ENCODE peak calls at places on chromosomes 2 and 18, in seven cellular contexts. L, X, O, N, B, H and T are unnamed samples.

GRCh38 chr18:62521588-62521987 is 1.2 kb upstream of the ZCCHC2 start:
- DNase-seq in L (no peak), X (no peak), O (no peak), N (no peak), B (no peak), H (no peak), T (peak)

GRCh38 chr18:3037423-3037915 is 24.5 kb upstream of the LPIN2 start:
- DNase-seq in L (no peak), X (no peak), O (peak), N (no peak), B (peak), H (no peak), T (peak)

GRCh38 chr2:26873584-26873983 is 25.7 kb downstream of the DPYSL5 start:
- DNase-seq in L (no peak), X (no peak), O (no peak), N (no peak), B (no peak), H (no peak), T (no peak)

GRCh38 chr2:120709608-120710041 is 26.0 kb upstream of the GLI2 start:
- DNase-seq in L (no peak), X (no peak), O (no peak), N (no peak), B (no peak), H (no peak), T (no peak)

GRCh38 chr2:22520337-22521288 is 864.4 kb upstream of the KLHL29 start:
- DNase-seq in L (no peak), X (no peak), O (no peak), N (no peak), B (no peak), H (no peak), T (no peak)

GRCh38 chr2:120594856-120595685 is 140.6 kb upstream of the GLI2 start:
- DNase-seq in L (peak), X (no peak), O (no peak), N (no peak), B (no peak), H (no peak), T (peak)

GRCh38 chr2:126244937-126245336 is 411.0 kb upstream of the GYPC start:
- DNase-seq in L (peak), X (no peak), O (peak), N (peak), B (no peak), H (no peak), T (peak)

GRCh38 chr2:75560022-75560767 is 544 bp downstream of the EVA1A start:
- DNase-seq in L (peak), X (no peak), O (peak), N (peak), B (peak), H (no peak), T (peak)

GRCh38 chr2:10584843-10585475 is 104.8 kb downstream of the NOL10 start:
- DNase-seq in L (no peak), X (no peak), O (no peak), N (no peak), B (peak), H (no peak), T (no peak)

GRCh38 chr2:177551989-177552413 is 159.4 kb downstream of the AGPS start:
- DNase-seq in L (peak), X (no peak), O (peak), N (no peak), B (no peak), H (no peak), T (peak)

GRCh38 chr2:235827585-235827992 is 333.7 kb downstream of the AGAP1 start:
- DNase-seq in L (no peak), X (no peak), O (no peak), N (no peak), B (no peak), H (no peak), T (peak)

GRCh38 chr2:191321861-191322662 is 76.9 kb downstream of the MYO1B start:
- DNase-seq in L (no peak), X (no peak), O (no peak), N (peak), B (peak), H (peak), T (peak)

GRCh38 chr2:28394997-28395333 is 2.3 kb downstream of the FOSL2 start:
- DNase-seq in L (no peak), X (no peak), O (no peak), N (no peak), B (no peak), H (no peak), T (peak)

GRCh38 chr2:231483398-231484329 is 19.4 kb upstream of the NCL start:
- DNase-seq in L (peak), X (peak), O (no peak), N (no peak), B (peak), H (no peak), T (no peak)

GRCh38 chr2:173578404-173579092 is 223.9 kb downstream of the CDCA7 start:
- DNase-seq in L (no peak), X (no peak), O (no peak), N (no peak), B (no peak), H (no peak), T (no peak)